ENCODE peak calls at places on chromosomes 1 and 21, in six cellular contexts. O, Q, P, L, R and M are unnamed samples.
A peak's percentile ranks its signal among the peaks of the same experiment; 100 is the strongest.

GRCh38 chr21:45228171-45228641 is 59.5 kb downstream of the POFUT2 start:
- DNase-seq in O (peak; percentile 93), Q (peak; percentile 73), P (no peak), L (no peak), R (no peak), M (peak; percentile 79)

GRCh38 chr1:20721117-20722061 is 3.6 kb upstream of the KIF17 start:
- DNase-seq in O (no peak), Q (no peak), P (peak; percentile 46), L (no peak), R (no peak), M (peak; percentile 43)

GRCh38 chr1:229397762-229398161 is 36.1 kb downstream of the ACTA1 start:
- DNase-seq in O (no peak), Q (no peak), P (no peak), L (no peak), R (no peak), M (no peak)

GRCh38 chr1:119882172-119883029 is 13.9 kb downstream of the ADAM30 start:
- DNase-seq in O (no peak), Q (no peak), P (no peak), L (no peak), R (no peak), M (no peak)

GRCh38 chr1:38297852-38298251 is 251.3 kb upstream of the POU3F1 start:
- DNase-seq in O (no peak), Q (no peak), P (no peak), L (no peak), R (no peak), M (no peak)

GRCh38 chr1:30028283-30028682 is 695.1 kb downstream of the MATN1 start:
- DNase-seq in O (no peak), Q (no peak), P (no peak), L (no peak), R (no peak), M (no peak)

GRCh38 chr1:11134352-11135266 is 34.9 kb upstream of the EXOSC10 start:
- DNase-seq in O (no peak), Q (no peak), P (no peak), L (no peak), R (no peak), M (no peak)

GRCh38 chr1:83546863-83547262 is 452.1 kb downstream of the TTLL7 start:
- DNase-seq in O (no peak), Q (no peak), P (no peak), L (no peak), R (no peak), M (no peak)

GRCh38 chr1:239593527-239593926 is 207.2 kb downstream of the CHRM3 start:
- DNase-seq in O (no peak), Q (no peak), P (no peak), L (no peak), R (no peak), M (no peak)

GRCh38 chr21:41768371-41769042 is 1.7 kb upstream of the RIPK4 start:
- DNase-seq in O (no peak), Q (peak; percentile 26), P (no peak), L (no peak), R (no peak), M (no peak)

GRCh38 chr1:67683736-67684525 is 1.1 kb upstream of the GADD45A start:
- DNase-seq in O (peak; percentile 31), Q (peak; percentile 59), P (no peak), L (no peak), R (no peak), M (no peak)

GRCh38 chr1:23282967-23283366 is 61.1 kb downstream of the HNRNPR start:
- DNase-seq in O (no peak), Q (no peak), P (no peak), L (no peak), R (no peak), M (no peak)

GRCh38 chr1:244836135-244836521 is 670 bp downstream of the COX20 start:
- DNase-seq in O (peak; percentile 18), Q (no peak), P (no peak), L (no peak), R (no peak), M (no peak)

GRCh38 chr21:17915976-17916375 is 96.8 kb upstream of the C21orf91 start:
- DNase-seq in O (no peak), Q (no peak), P (no peak), L (no peak), R (no peak), M (no peak)

GRCh38 chr1:196312739-196313138 is 295.5 kb downstream of the KCNT2 start:
- DNase-seq in O (no peak), Q (no peak), P (no peak), L (no peak), R (no peak), M (no peak)

GRCh38 chr1:7921766-7922165 is 18.9 kb downstream of the TNFRSF9 start:
- DNase-seq in O (no peak), Q (no peak), P (no peak), L (no peak), R (no peak), M (no peak)

GRCh38 chr1:214966366-214966765 is 116.2 kb upstream of the KCNK2 start:
- DNase-seq in O (no peak), Q (no peak), P (no peak), L (no peak), R (peak; percentile 2), M (no peak)